ENCODE peak calls at places on chromosomes 11 and 22, in five cellular contexts. N is HCT116, T is IMR-90, Y is upper lobe of left lung, C is K562. H is an unnamed sample.

GRCh38 chr11:131511794-131512193 is 141.4 kb downstream of the NTM start:
- ATAC-seq in C (peak), T (no peak), Y (peak), N (peak), H (no peak)

GRCh38 chr11:32154275-32154674 is 63.4 kb downstream of the RCN1 start:
- ATAC-seq in T (no peak), Y (no peak), N (peak), C (peak), H (no peak)

GRCh38 chr11:117559698-117560097 is 232.0 kb downstream of the CEP164 start:
- ATAC-seq in C (no peak), N (no peak), T (no peak), Y (no peak), H (no peak)

GRCh38 chr11:102623998-102624397 is 1.1 kb downstream of the MMP20 start:
- ATAC-seq in Y (no peak), C (no peak), N (no peak), T (no peak), H (no peak)

GRCh38 chr11:116707746-116708145 is 65.0 kb downstream of the BUD13 start:
- ATAC-seq in T (no peak), C (no peak), N (peak), Y (no peak), H (no peak)

GRCh38 chr11:77381749-77382693 is 80.5 kb upstream of the GDPD4 start:
- ATAC-seq in T (peak), N (no peak), Y (peak), C (no peak), H (no peak)

GRCh38 chr11:76453248-76453647 is 8.4 kb downstream of the EMSY start:
- ATAC-seq in N (no peak), C (no peak), Y (no peak), T (no peak), H (no peak)

GRCh38 chr11:72602250-72602904 is 71.8 kb downstream of the PDE2A start:
- ATAC-seq in N (no peak), Y (no peak), C (no peak), T (no peak), H (no peak)

GRCh38 chr22:19912236-19912999 is 29.2 kb upstream of the COMT start:
- ATAC-seq in N (no peak), T (no peak), C (peak), Y (no peak), H (no peak)

GRCh38 chr22:39278040-39278439 is 33.3 kb upstream of the PDGFB start:
- ATAC-seq in Y (no peak), C (no peak), T (peak), N (no peak), H (no peak)

GRCh38 chr22:37356922-37357321 is 70.4 kb downstream of the ELFN2 start:
- ATAC-seq in C (no peak), N (no peak), T (no peak), Y (no peak), H (no peak)

GRCh38 chr22:48152154-48152775 is 1389.8 kb downstream of the TBC1D22A start:
- ATAC-seq in Y (no peak), C (no peak), T (no peak), N (no peak), H (no peak)

GRCh38 chr22:30183861-30184278 is 62.7 kb downstream of the LIF start:
- ATAC-seq in T (no peak), Y (no peak), N (no peak), C (peak), H (no peak)

GRCh38 chr11:2825886-2826678 is 59.5 kb downstream of the CDKN1C start:
- ATAC-seq in C (no peak), N (no peak), T (peak), Y (peak), H (peak)
- TF ChIP-seq POLR2A in C (no peak), N (no peak), T (no peak), Y (no peak), H (no peak)

GRCh38 chr22:49585695-49586243 is 241.9 kb downstream of the BRD1 start:
- ATAC-seq in Y (no peak), C (no peak), N (no peak), T (no peak), H (no peak)
- H3K4me3 ChIP-seq in Y (no peak), C (no peak), N (no peak), T (no peak), H (no peak)

DNA sequence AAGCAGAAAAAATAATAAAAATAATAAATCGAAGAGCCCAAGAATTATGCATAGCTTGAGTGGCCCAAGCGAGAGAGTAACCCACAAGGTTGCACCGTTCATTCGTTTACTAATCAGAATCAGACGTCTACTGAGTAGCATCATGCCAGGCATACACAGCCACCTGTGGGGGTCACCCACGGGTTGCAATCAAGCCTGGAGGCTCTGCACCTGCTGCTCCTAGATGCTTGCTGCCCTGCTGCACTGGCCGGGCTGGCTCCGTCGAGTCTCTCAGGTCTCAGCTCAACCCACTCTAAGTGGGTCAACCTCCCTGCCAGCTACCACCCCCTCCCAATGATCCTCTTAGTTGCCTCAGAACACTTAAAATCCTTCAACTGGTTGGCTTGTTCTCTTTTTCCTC is 2.0 kb upstream of the TESMIN start:
- ATAC-seq in N (no peak), T (no peak), C (no peak), Y (no peak), H (no peak)
- TF ChIP-seq CTCF in N (peak), T (no peak), C (no peak), Y (no peak), H (no peak)

DNA sequence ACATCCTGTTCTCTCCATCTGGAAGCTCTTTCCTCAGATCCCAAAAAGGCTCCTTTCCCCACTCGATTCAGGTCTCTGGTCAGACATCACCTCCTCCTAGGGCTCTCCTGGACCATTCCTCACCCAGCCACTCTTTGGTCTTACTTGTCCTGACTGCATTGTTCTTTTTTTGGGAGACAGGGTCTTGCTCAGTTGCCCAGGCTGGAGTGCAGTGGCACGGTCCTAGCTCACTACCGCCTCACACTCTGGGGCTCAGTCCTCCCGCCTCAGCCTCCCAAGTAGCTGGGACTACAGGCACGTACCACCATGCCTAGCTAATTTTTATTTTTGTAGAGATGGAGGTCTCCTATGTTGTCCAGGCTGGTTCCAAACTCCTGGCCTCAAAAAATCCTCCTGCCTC is 2.2 kb upstream of the CORO1B start:
- ATAC-seq in C (no peak), Y (no peak), T (no peak), N (no peak), H (no peak)
- TF ChIP-seq POLR2A in C (no peak), Y (no peak), T (no peak), N (no peak), H (no peak)

GRCh38 chr11:65491614-65492386 is 7.0 kb upstream of the MALAT1 start:
- ATAC-seq in N (peak), C (peak), T (peak), Y (peak), H (peak)

GRCh38 chr11:65492637-65493366 is 6.0 kb upstream of the MALAT1 start:
- ATAC-seq in N (peak), C (peak), Y (peak), T (peak), H (peak)

GRCh38 chr11:65493367-65494176 is 5.3 kb upstream of the MALAT1 start:
- ATAC-seq in N (peak), C (peak), T (peak), Y (peak), H (peak)

GRCh38 chr11:65491163-65491465 is 7.7 kb upstream of the MALAT1 start:
- ATAC-seq in N (no peak), C (no peak), T (no peak), Y (no peak), H (no peak)

DNA sequence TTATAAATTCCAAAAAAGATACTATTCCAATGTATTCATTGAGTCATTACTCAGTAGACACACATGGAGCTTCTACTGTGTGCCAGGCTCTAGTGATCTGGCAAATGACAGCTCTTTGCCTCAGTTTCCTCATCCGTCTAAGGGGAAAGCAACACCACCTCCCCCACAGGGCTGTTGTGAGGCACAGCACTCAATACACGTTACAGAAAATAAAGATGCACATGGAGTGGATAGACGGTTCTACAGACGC is 6.5 kb upstream of the MALAT1 start:
- ATAC-seq in Y (no peak), C (no peak), N (peak), T (no peak), H (no peak)
- H3K4me3 ChIP-seq in Y (no peak), C (peak), N (peak), T (no peak), H (no peak)

DNA sequence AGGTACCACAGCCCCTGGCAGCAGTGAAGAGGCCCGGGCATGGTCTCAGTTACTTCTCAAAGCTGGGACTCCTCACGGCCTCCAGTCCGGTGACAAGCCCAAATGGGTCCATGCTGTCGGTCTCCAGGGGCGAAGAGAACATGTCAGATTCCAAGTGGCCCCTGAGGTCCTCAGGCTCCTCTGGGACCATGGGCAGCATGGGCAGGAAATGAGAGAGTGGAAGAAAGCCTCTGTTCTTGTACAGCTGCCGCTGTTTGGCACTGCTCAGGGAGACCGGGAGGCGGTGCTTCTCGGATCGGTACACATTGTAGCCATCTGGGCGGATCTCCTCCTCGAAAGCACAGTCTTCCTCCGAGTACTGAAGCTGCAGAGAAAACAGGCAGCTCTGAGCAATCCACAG is 4.6 kb downstream of the FGF19 start:
- ATAC-seq in Y (no peak), T (no peak), C (no peak), N (no peak), H (no peak)
- TF ChIP-seq CTCF in Y (no peak), T (no peak), C (no peak), N (no peak), H (no peak)

DNA sequence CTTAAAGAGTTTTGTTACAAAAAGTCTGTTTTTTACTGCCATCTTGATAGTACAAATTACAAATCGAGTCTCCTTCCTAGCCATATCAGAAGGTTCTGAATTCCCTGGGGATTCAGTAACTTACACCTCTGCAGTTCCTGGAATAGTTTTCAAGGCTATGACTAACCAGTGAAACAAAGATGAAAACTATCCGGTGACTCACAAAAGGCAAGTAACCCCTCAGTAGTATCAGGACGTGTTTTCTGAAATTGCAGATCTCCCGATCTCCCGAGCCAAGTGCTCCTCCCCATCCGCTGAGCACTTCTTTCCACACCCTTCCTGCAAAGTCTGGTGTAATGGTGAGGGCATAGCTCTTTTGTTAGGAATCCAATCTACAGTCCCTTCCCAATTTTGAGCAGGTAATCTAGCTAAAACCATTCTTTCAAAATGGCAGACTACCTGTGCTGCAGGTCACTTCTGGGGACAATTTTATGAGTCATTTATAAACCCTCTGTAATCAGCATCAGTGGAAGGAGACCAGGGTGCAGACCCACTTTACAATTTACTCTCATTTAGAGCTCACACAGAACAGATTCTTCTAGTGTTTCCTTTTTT is 7.7 kb downstream of the E2F8 start:
- ATAC-seq in C (peak), T (peak), N (peak), Y (peak), H (no peak)
- TF ChIP-seq POLR2A in C (peak), T (no peak), N (no peak), Y (no peak), H (no peak)

DNA sequence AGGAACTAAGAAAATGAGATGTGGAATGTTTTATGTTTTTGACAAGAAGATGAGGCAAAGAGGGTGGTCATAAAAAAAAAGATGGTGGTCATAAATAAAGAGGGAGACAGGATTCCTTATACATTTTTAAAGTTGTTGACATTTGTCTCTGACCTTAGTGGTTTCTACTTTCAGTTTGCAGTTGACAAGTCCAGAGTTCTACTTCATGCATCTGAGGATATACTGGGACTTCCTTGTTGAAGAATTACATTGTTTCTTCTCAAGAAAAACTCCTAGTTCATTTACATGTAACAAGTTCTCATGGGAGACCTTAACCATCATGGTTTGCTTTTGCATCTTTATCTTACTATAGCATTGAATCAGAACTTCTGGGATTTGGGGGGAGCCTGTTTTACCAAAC is 1.2 kb downstream of the OR6X1 start:
- ATAC-seq in T (no peak), C (no peak), Y (no peak), N (no peak), H (no peak)
- H3K4me3 ChIP-seq in T (no peak), C (no peak), Y (no peak), N (no peak), H (no peak)

GRCh38 chr11:107592813-107593212 is 1.9 kb downstream of the ELMOD1 start:
- ATAC-seq in C (no peak), T (no peak), N (no peak), Y (no peak), H (no peak)

GRCh38 chr11:107593941-107594340 is 3.0 kb downstream of the ELMOD1 start:
- ATAC-seq in C (no peak), T (no peak), N (no peak), Y (no peak), H (no peak)

GRCh38 chr11:107598225-107599139 is 7.5 kb downstream of the ELMOD1 start:
- ATAC-seq in C (peak), N (peak), Y (peak), T (peak), H (no peak)
- TF ChIP-seq CTCF in C (peak), N (peak), Y (peak), T (peak), H (no peak)